ENCODE peak calls at places on chromosomes 11 and 22, in four cellular contexts. S, F, P and Q are unnamed samples.

GRCh38 chr22:38038890-38039812 is 18.1 kb upstream of the PICK1 start:
- DNase-seq in S (no peak), F (no peak), P (no peak), Q (no peak)

GRCh38 chr22:27997538-27997937 is 78.5 kb upstream of the PITPNB start:
- DNase-seq in F (peak), S (no peak), P (peak), Q (no peak)

GRCh38 chr22:44622147-44622427 is 79.9 kb upstream of the PRR5 start:
- DNase-seq in S (peak), F (no peak), P (no peak), Q (no peak)

GRCh38 chr11:117870176-117870952 is 6.1 kb downstream of the FXYD6 start:
- DNase-seq in S (no peak), F (no peak), P (no peak), Q (no peak)

GRCh38 chr11:79198898-79199250 is 242.0 kb downstream of the TENM4 start:
- DNase-seq in S (no peak), P (no peak), F (no peak), Q (no peak)

GRCh38 chr11:117657801-117658200 is 139.2 kb downstream of the DSCAML1 start:
- DNase-seq in P (no peak), F (no peak), S (no peak), Q (no peak)

GRCh38 chr22:40289991-40290459 is 56.3 kb upstream of the ADSL start:
- DNase-seq in S (peak), P (no peak), F (no peak), Q (peak)

GRCh38 chr22:28907311-28908008 is 24.1 kb downstream of the ZNRF3 start:
- DNase-seq in F (peak), S (no peak), P (no peak), Q (no peak)

GRCh38 chr22:22464541-22465054 is 43.9 kb downstream of the ZNF280B start:
- DNase-seq in F (no peak), S (no peak), P (no peak), Q (no peak)

GRCh38 chr11:76026862-76027261 is 179.4 kb downstream of the WNT11 start:
- DNase-seq in S (no peak), F (no peak), P (no peak), Q (no peak)